ENCODE peak calls at places on chromosomes 5 and 9, in six cellular contexts. Q is A549, U is IMR-90, Z is endothelial cell of umbilical vein, R is ovary, T is Peyer's patch. S is an unnamed sample.

GRCh38 chr9:14216612-14217194 is 97.2 kb downstream of the NFIB start:
- DNase-seq in R (no peak), Z (no peak), Q (no peak), T (no peak), U (no peak), S (no peak)

GRCh38 chr5:175306381-175306780 is 137.6 kb downstream of the DRD1 start:
- DNase-seq in Q (no peak), R (no peak), Z (no peak), U (no peak), T (no peak), S (no peak)

GRCh38 chr5:28580616-28581015 is 1542.2 kb upstream of the CDH9 start:
- DNase-seq in R (no peak), U (no peak), Q (no peak), T (no peak), Z (no peak), S (no peak)

GRCh38 chr5:7576023-7576715 is 180.2 kb downstream of the ADCY2 start:
- DNase-seq in R (no peak), U (no peak), Z (no peak), T (no peak), Q (no peak), S (no peak)

GRCh38 chr5:112142769-112143270 is 276.3 kb downstream of the EPB41L4A start:
- DNase-seq in Q (no peak), U (peak), Z (peak), T (no peak), R (no peak), S (no peak)

GRCh38 chr5:172817664-172818063 is 16.4 kb upstream of the ERGIC1 start:
- DNase-seq in R (no peak), Q (no peak), T (no peak), Z (no peak), U (no peak), S (no peak)

GRCh38 chr5:154646841-154647759 is 108.1 kb upstream of the LARP1 start:
- DNase-seq in T (peak), R (no peak), Q (no peak), U (peak), Z (peak), S (no peak)

GRCh38 chr9:90641868-90642558 is 611 bp downstream of the DIRAS2 start:
- DNase-seq in Z (no peak), R (no peak), U (no peak), T (no peak), Q (no peak), S (no peak)

GRCh38 chr9:3909966-3910650 is 384.3 kb upstream of the RFX3 start:
- DNase-seq in U (no peak), Q (no peak), Z (no peak), T (no peak), R (no peak), S (no peak)

GRCh38 chr5:77080905-77081304 is 6.2 kb downstream of the ZBED3 start:
- DNase-seq in U (no peak), R (no peak), Z (no peak), Q (no peak), T (no peak), S (no peak)

GRCh38 chr9:38112010-38112409 is 43.0 kb upstream of the SHB start:
- DNase-seq in Z (no peak), T (no peak), Q (no peak), U (no peak), R (no peak), S (no peak)

GRCh38 chr9:124511891-124512805 is 4.9 kb upstream of the NR5A1 start:
- DNase-seq in Q (no peak), R (peak), T (no peak), Z (peak), U (no peak), S (no peak)

GRCh38 chr9:130237763-130238524 is 27.6 kb upstream of the HMCN2 start:
- DNase-seq in T (no peak), U (no peak), Q (no peak), R (no peak), Z (no peak), S (no peak)

GRCh38 chr9:132409828-132410528 is at the start of gene CFAP77:
- DNase-seq in R (peak), Q (peak), U (peak), Z (peak), T (peak), S (peak)

GRCh38 chr9:113298311-113298710 is 4.9 kb downstream of the RNF183 start:
- DNase-seq in Z (no peak), Q (no peak), R (no peak), U (no peak), T (no peak), S (no peak)

GRCh38 chr9:123343428-123344272 is 12.3 kb upstream of the CRB2 start:
- DNase-seq in Q (no peak), T (peak), R (no peak), Z (no peak), U (no peak), S (no peak)

GRCh38 chr9:78707481-78707977 is 410.6 kb downstream of the PSAT1 start:
- DNase-seq in Z (no peak), T (no peak), R (no peak), U (peak), Q (no peak), S (no peak)

GRCh38 chr5:107930092-107930491 is 259.4 kb upstream of the EFNA5 start:
- DNase-seq in Q (no peak), T (no peak), R (no peak), Z (no peak), U (peak), S (no peak)

GRCh38 chr9:108150736-108151135 is 661.2 kb upstream of the KLF4 start:
- DNase-seq in U (peak), Q (no peak), R (no peak), T (no peak), Z (peak), S (peak)

GRCh38 chr9:137407590-137408300 is 15.2 kb downstream of the EXD3 start:
- DNase-seq in Q (no peak), T (no peak), U (no peak), Z (no peak), R (peak), S (no peak)

GRCh38 chr5:123705741-123706140 is 193.8 kb downstream of the CSNK1G3 start:
- DNase-seq in R (no peak), T (no peak), Q (no peak), U (peak), Z (no peak), S (no peak)

GRCh38 chr5:10261065-10261464 is 11.0 kb downstream of the CCT5 start:
- DNase-seq in R (no peak), Z (no peak), T (no peak), U (no peak), Q (no peak), S (no peak)

GRCh38 chr5:151234476-151235238 is 10.8 kb upstream of the CCDC69 start:
- DNase-seq in Q (peak), R (peak), Z (no peak), T (peak), U (peak), S (peak)

GRCh38 chr9:88889386-88889785 is 101.9 kb upstream of the S1PR3 start:
- DNase-seq in T (no peak), U (peak), R (no peak), Q (no peak), Z (peak), S (no peak)

GRCh38 chr9:113579270-113580040 is 115.9 kb downstream of the RGS3 start:
- DNase-seq in T (peak), U (peak), Z (no peak), R (no peak), Q (no peak), S (no peak)

GRCh38 chr9:31137151-31137849 is 1247.1 kb upstream of the ACO1 start:
- DNase-seq in U (peak), T (no peak), R (no peak), Q (no peak), Z (no peak), S (no peak)

GRCh38 chr5:128764910-128765309 is 200.4 kb upstream of the SLC27A6 start:
- DNase-seq in U (no peak), Z (no peak), Q (no peak), R (no peak), T (no peak), S (no peak)

GRCh38 chr5:149764086-149764485 is 34.0 kb downstream of the PPARGC1B start:
- DNase-seq in U (no peak), Q (no peak), T (no peak), Z (no peak), R (no peak), S (no peak)
- TF ChIP-seq CTCF in U (no peak), Q (no peak), T (no peak), Z (no peak), R (no peak), S (no peak)

DNA sequence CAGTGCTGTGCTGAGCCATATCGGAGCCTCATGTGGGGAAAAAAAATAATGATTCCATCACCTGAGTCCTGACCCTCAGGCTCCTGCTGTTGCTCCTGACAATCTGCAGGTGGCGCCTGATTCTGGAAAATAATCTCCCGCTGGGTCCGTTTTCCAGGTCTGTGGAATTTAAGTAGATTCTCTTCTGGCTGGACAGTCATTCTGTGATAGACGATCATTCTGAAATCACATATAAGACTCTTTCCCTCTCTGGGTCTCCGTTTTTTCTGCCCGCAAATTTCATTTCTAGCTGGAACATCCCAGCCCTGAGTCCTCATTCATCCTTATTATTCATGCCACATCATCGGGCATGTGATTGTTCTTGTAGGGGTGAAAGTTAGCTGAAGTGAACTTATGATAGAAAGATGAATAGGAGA is 22.1 kb upstream of the STXBP1 start:
- DNase-seq in Q (peak), Z (peak), R (peak), U (peak), T (peak), S (peak)
- H3K4me3 ChIP-seq in Q (no peak), Z (no peak), R (no peak), U (no peak), T (no peak), S (no peak)

DNA sequence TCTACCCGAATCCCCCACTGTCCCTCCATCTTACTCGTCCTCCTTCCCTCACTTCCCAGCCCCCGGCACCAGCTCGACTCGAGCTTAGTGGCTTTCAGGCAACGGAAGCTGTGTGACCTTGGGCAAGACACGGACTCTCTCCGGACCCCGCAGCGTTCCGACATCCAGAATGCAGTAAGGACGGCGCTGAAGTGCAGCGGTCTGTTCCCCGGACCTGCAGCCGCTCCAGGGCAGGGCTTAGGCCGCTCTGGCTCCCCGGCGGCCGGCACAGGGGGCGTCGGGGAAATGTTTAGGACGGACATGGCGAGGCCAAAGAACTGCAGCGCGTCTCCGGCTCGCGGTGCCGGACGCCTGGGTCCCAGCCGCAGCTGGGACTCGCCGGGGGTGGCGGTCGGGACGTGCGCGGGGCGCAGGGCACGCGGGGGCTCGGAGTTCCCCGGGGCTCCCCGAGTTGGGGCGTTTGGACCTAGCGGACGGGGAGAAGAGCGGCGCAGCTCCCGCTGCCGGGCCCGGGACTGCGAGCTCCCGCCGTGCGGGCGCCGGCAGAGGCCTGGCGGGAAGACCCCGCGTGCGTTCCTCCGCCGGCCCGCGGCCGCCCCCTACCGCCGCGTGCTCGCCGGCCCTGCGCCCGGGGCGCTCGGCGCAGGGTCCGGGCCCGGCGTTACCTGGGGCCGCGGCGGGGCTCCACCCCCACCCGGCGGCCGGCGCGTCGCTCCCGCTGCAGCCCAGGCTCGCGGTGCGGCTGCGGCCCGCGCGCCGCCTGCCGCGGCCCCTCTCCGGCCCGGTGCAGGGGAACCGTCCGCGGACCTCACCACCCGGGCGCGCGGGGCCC is 5.6 kb upstream of the RNF44 start:
- DNase-seq in U (peak), T (no peak), Q (no peak), Z (no peak), R (peak), S (no peak)
- TF ChIP-seq POLR2A in U (no peak), T (no peak), Q (no peak), Z (no peak), R (no peak), S (no peak)

DNA sequence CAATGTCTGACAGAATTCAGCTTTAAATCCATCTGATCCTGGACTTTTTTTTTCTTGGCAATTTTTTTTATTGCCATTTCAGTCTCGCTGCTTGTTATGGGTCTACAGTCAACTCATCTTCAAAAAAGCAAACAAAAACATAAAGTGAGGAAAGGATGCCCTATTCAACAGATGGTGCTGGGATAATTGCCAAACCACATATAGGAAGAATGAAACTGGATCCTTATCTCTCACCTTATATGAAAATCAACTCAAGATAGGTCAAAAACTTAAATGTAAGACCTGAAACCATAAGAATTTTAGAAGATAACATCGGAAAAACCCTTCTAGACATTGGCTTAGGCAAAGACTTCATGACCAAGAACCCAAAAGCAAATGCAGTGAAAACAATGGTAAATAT is 389.1 kb upstream of the ST8SIA4 start:
- DNase-seq in Q (no peak), Z (no peak), T (no peak), R (no peak), U (no peak), S (no peak)
- TF ChIP-seq CTCF in Q (no peak), Z (no peak), T (no peak), R (no peak), U (no peak), S (no peak)

GRCh38 chr9:122214507-122214906 is 14.2 kb downstream of the LHX6 start:
- DNase-seq in Z (no peak), U (no peak), T (no peak), Q (no peak), R (no peak), S (no peak)
- H3K4me3 ChIP-seq in Z (no peak), U (peak), T (peak), Q (peak), R (no peak), S (no peak)

DNA sequence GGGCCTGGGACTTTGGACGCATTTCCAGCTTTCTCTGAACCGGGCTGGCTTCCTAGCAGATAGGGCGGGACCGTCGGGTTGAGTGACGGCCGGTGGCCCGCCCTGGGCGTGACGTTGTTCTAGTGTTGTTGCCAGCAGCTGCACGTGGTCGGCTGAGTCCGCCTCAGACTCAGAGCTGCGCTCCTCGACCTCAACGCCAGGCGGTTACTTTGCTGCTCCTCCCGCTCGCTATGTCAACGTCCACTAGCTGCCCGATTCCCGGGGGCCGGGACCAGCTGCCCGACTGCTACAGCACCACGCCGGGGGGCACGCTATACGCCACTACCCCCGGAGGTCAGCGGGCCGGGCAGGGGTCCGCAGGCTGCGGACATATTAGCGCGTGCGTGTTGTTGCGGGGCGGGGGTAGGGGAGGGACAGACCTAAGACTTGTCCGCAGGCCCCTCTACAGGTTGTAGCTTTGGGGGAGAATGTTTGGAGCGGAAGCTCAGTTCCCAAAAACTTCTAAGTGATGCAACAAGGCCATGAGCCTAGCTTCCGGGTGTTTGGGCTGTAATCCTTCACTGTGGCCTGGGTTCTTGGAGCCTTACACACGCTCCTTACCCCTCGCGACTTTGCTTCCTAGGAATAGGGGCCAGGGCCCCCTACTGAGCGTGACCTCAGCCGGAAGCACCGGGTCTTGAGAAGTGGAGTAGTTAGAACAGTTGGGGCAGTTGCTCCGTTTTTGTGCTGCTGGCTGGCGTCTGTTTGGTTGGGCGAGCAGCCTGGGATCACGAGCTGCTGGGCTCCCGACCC is at the start of gene EIF4EBP3:
- DNase-seq in U (peak), Q (peak), T (peak), R (peak), Z (peak), S (peak)
- TF ChIP-seq POLR2A in U (peak), Q (no peak), T (peak), R (peak), Z (no peak), S (peak)

GRCh38 chr9:1939466-1939865 is 75.7 kb upstream of the SMARCA2 start:
- DNase-seq in T (no peak), Z (no peak), Q (no peak), U (no peak), R (no peak), S (no peak)

GRCh38 chr9:1939926-1940368 is 75.2 kb upstream of the SMARCA2 start:
- DNase-seq in U (peak), R (no peak), Q (peak), T (peak), Z (peak), S (no peak)

GRCh38 chr9:1938675-1939170 is 76.4 kb upstream of the SMARCA2 start:
- DNase-seq in Z (no peak), Q (no peak), U (no peak), R (no peak), T (no peak), S (no peak)

GRCh38 chr9:1938135-1938534 is 77.0 kb upstream of the SMARCA2 start:
- DNase-seq in Z (no peak), T (no peak), Q (no peak), U (no peak), R (no peak), S (no peak)

GRCh38 chr9:1941989-1942388 is 73.2 kb upstream of the SMARCA2 start:
- DNase-seq in R (no peak), U (no peak), T (no peak), Z (peak), Q (no peak), S (no peak)
- TF ChIP-seq CTCF in R (no peak), U (peak), T (no peak), Z (peak), Q (no peak), S (no peak)

GRCh38 chr9:27112235-27112634 is 3.2 kb downstream of the TEK start:
- DNase-seq in R (no peak), T (no peak), Q (no peak), Z (no peak), U (no peak), S (no peak)

GRCh38 chr9:27109621-27110020 is 596 bp downstream of the TEK start:
- DNase-seq in R (no peak), U (no peak), Z (no peak), Q (no peak), T (no peak), S (no peak)

GRCh38 chr9:27107241-27107640 is 1.8 kb upstream of the TEK start:
- DNase-seq in T (no peak), R (no peak), Q (no peak), Z (no peak), U (no peak), S (no peak)

GRCh38 chr9:27108981-27109541 is at the start of gene TEK:
- DNase-seq in Z (peak), T (no peak), Q (no peak), U (peak), R (no peak), S (no peak)

DNA sequence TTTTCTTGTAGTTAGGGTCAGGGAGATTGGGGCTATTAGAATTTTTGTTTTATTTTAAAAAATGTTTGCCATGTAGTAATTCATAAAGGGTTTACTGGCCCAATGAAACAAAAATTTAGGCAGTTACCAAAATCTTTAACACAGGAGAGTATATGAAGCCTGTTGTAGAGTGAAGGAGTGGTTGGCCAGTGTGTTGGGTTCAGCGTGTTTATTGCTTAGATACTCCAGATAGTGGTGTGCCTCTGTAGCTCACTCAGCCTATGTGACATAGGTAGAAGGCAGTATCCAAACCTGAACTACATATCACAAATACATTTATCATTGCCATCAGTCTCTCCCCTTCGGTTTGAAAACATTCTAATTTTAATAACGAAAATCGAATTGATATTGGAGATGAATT is 1.2 kb downstream of the TEK start:
- DNase-seq in T (no peak), Z (peak), R (no peak), U (no peak), Q (no peak), S (no peak)
- H3K4me3 ChIP-seq in T (peak), Z (peak), R (no peak), U (peak), Q (no peak), S (no peak)